ENCODE peak calls at places on chromosomes 5 and 9, in seven cellular contexts. H is endodermal cell, Y is mammary epithelial cell, O is IMR-90, Q is SK-N-SH, L is neural progenitor cell, D is colonic mucosa. S is an unnamed sample.
A peak's percentile ranks its signal among the peaks of the same experiment; 100 is the strongest.

GRCh38 chr9:88872171-88872946 is 118.9 kb upstream of the S1PR3 start:
- DNase-seq in H (no peak), L (no peak), Y (no peak), D (no peak), Q (no peak), O (no peak), S (no peak)

GRCh38 chr9:107422189-107422802 is 67.3 kb downstream of the KLF4 start:
- DNase-seq in O (peak; percentile 51), H (peak; percentile 96), Y (peak; percentile 59), D (peak; percentile 86), L (peak; percentile 92), Q (peak; percentile 60), S (peak; percentile 75)

GRCh38 chr9:74025402-74025894 is 471.7 kb upstream of the RORB start:
- DNase-seq in Q (no peak), Y (peak; percentile 79), O (no peak), D (no peak), H (no peak), L (no peak), S (no peak)

GRCh38 chr5:79301046-79301712 is 65.2 kb downstream of the JMY start:
- DNase-seq in D (no peak), H (no peak), Q (no peak), L (no peak), Y (no peak), O (peak; percentile 78), S (no peak)

GRCh38 chr9:134339183-134339806 is 13.0 kb downstream of the RXRA start:
- DNase-seq in Y (no peak), L (no peak), H (no peak), O (peak; percentile 59), Q (no peak), D (no peak), S (no peak)

GRCh38 chr5:132342291-132343180 is 27.0 kb upstream of the SLC22A5 start:
- DNase-seq in Q (no peak), O (peak; percentile 9), Y (no peak), H (no peak), D (no peak), L (no peak), S (no peak)

GRCh38 chr5:130964238-130965192 is 200.5 kb downstream of the HINT1 start:
- DNase-seq in O (no peak), Q (no peak), D (no peak), Y (peak; percentile 54), L (no peak), H (no peak), S (no peak)

GRCh38 chr5:127076730-127077129 is 3.4 kb upstream of the C5orf63 start:
- DNase-seq in O (peak; percentile 53), H (no peak), L (no peak), Q (no peak), Y (peak; percentile 20), D (peak; percentile 30), S (peak; percentile 66)

GRCh38 chr9:128072144-128073021 is 4.4 kb downstream of the SLC25A25 start:
- DNase-seq in H (no peak), L (no peak), Y (peak; percentile 63), O (peak; percentile 73), Q (no peak), D (peak; percentile 95), S (peak; percentile 90)

GRCh38 chr5:127723571-127723970 is 20.4 kb downstream of the CCDC192 start:
- DNase-seq in Y (no peak), H (no peak), L (no peak), O (no peak), D (no peak), Q (no peak), S (no peak)

GRCh38 chr9:83432104-83432627 is 106.0 kb downstream of the FRMD3 start:
- DNase-seq in Q (no peak), D (peak; percentile 86), Y (no peak), L (peak; percentile 61), H (peak; percentile 69), O (no peak), S (peak; percentile 94)

GRCh38 chr5:68490401-68490800 is 274.8 kb downstream of the PIK3R1 start:
- DNase-seq in Y (no peak), D (no peak), O (no peak), L (no peak), Q (no peak), H (no peak), S (no peak)

GRCh38 chr5:61625682-61626620 is 293.9 kb downstream of the ZSWIM6 start:
- DNase-seq in Q (no peak), D (peak; percentile 86), L (peak; percentile 74), H (peak; percentile 91), O (peak; percentile 11), Y (no peak), S (peak; percentile 94)

GRCh38 chr5:68187268-68188055 is 28.1 kb upstream of the PIK3R1 start:
- DNase-seq in L (peak; percentile 72), Q (peak; percentile 25), Y (no peak), O (peak; percentile 22), H (peak; percentile 85), D (peak; percentile 47), S (peak; percentile 74)

GRCh38 chr5:141906972-141907371 is 16.7 kb upstream of the DELE1 start:
- DNase-seq in H (no peak), Y (no peak), O (no peak), L (no peak), D (no peak), Q (no peak), S (no peak)

GRCh38 chr5:81212211-81212687 is 20.9 kb upstream of the CKMT2 start:
- DNase-seq in H (no peak), Y (no peak), O (no peak), L (no peak), Q (no peak), D (no peak), S (no peak)

GRCh38 chr5:58582004-58582403 is 871 bp upstream of the RAB3C start:
- DNase-seq in H (peak; percentile 78), Y (no peak), D (no peak), O (no peak), Q (peak; percentile 65), L (peak; percentile 72), S (no peak)

GRCh38 chr5:38827525-38827924 is 18.3 kb upstream of the OSMR start:
- DNase-seq in H (no peak), Y (no peak), Q (no peak), O (peak; percentile 74), D (no peak), L (no peak), S (no peak)

GRCh38 chr9:5895782-5896181 is 5.1 kb downstream of the MLANA start:
- DNase-seq in D (no peak), H (no peak), O (no peak), Y (no peak), L (no peak), Q (no peak), S (no peak)

GRCh38 chr9:117411547-117411946 is 3.3 kb downstream of the ASTN2 start:
- DNase-seq in L (peak; percentile 85), Y (peak; percentile 19), D (no peak), Q (peak; percentile 74), O (peak; percentile 6), H (peak; percentile 91), S (no peak)

GRCh38 chr9:91948423-91949292 is 1.4 kb downstream of the ROR2 start:
- DNase-seq in L (peak; percentile 87), D (peak; percentile 57), Q (peak; percentile 79), H (peak; percentile 92), O (peak; percentile 57), Y (peak; percentile 77), S (peak; percentile 85)

GRCh38 chr9:91949946-91950664 is at the start of gene ROR2:
- DNase-seq in Y (peak; percentile 66), O (peak; percentile 63), L (peak; percentile 94), D (peak; percentile 70), H (peak; percentile 94), Q (peak; percentile 96), S (peak; percentile 89)

GRCh38 chr9:91946825-91947224 is 3.2 kb downstream of the ROR2 start:
- DNase-seq in D (no peak), O (peak; percentile 20), Y (no peak), H (no peak), L (peak; percentile 21), Q (no peak), S (no peak)

GRCh38 chr9:91948061-91948422 is 2.0 kb downstream of the ROR2 start:
- DNase-seq in Q (peak; percentile 44), D (no peak), H (peak; percentile 76), Y (no peak), L (peak; percentile 71), O (peak; percentile 16), S (no peak)

GRCh38 chr9:91949293-91949945 is 609 bp downstream of the ROR2 start:
- DNase-seq in Y (peak; percentile 35), L (peak; percentile 69), O (no peak), H (peak; percentile 77), D (no peak), Q (peak; percentile 74), S (peak; percentile 74)
- H3K9ac ChIP-seq in Y (no peak overlapping the region), L (peak overlapping the region; percentile 60), O (peak overlapping the region; percentile 77), H (peak overlapping the region; percentile 87), D (peak overlapping the region; percentile 57), Q (no peak overlapping the region), S (no peak overlapping the region)

GRCh38 chr5:159031915-159032314 is 67.8 kb downstream of the EBF1 start:
- DNase-seq in O (no peak), D (no peak), Y (no peak), H (no peak), L (no peak), Q (no peak), S (no peak)

GRCh38 chr5:159033351-159033657 is 66.4 kb downstream of the EBF1 start:
- DNase-seq in Y (no peak), O (no peak), Q (no peak), H (no peak), L (no peak), D (no peak), S (no peak)

GRCh38 chr5:159032656-159033350 is 66.9 kb downstream of the EBF1 start:
- DNase-seq in L (no peak), Q (no peak), D (no peak), Y (no peak), H (no peak), O (no peak), S (no peak)

GRCh38 chr5:159031513-159031912 is 68.2 kb downstream of the EBF1 start:
- DNase-seq in L (peak; percentile 31), D (no peak), O (peak; percentile 57), Q (no peak), H (no peak), Y (no peak), S (no peak)

GRCh38 chr5:159034083-159034824 is 65.5 kb downstream of the EBF1 start:
- DNase-seq in Q (no peak), D (no peak), O (no peak), H (no peak), Y (no peak), L (peak; percentile 43), S (no peak)
- H3K9ac ChIP-seq in Q (no peak overlapping the region), D (no peak overlapping the region), O (no peak overlapping the region), H (no peak overlapping the region), Y (no peak overlapping the region), L (no peak overlapping the region), S (no peak overlapping the region)

GRCh38 chr5:173094012-173094661 is 38.0 kb downstream of the CREBRF start:
- DNase-seq in Y (peak; percentile 42), D (no peak), H (no peak), Q (no peak), O (peak; percentile 94), L (no peak), S (no peak)
- H3K9ac ChIP-seq in Y (no peak overlapping the region), D (no peak overlapping the region), H (no peak overlapping the region), Q (no peak overlapping the region), O (no peak overlapping the region), L (no peak overlapping the region), S (no peak overlapping the region)

DNA sequence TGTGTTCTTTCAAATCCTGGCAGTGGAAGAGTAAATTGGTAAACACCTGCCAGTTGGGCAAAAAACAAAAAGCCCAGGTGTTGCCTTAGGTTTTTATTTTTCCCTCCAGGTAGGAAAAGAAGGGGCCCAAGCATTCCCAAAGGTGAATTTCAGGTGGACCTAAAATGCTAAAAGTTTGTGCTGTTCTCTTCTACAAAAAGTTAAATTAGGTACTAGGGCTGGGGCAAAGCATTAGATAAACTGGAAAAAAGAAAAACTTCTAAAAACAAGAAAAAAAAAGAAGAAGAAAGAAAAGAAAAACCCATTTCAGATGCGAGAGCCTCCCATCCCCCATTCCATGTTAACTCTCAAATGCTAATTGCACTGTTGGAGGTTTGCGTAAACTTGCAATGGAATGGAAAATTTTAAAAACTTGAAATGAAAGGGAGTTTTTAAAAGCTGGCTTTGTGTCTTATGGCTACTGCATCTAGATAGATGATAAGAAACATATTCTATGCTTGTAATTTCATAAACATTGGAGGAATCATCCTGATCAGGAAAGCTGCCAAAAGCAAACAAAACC is 59.9 kb upstream of the IGFBPL1 start:
- DNase-seq in D (no peak), L (no peak), Y (no peak), Q (no peak), O (no peak), H (no peak), S (no peak)
- H3K9ac ChIP-seq in D (no peak overlapping the region), L (no peak overlapping the region), Y (no peak overlapping the region), Q (no peak overlapping the region), O (no peak overlapping the region), H (no peak overlapping the region), S (no peak overlapping the region)